ENCODE peak calls at places on chromosomes 5 and 9, in eight cellular contexts. B is ovary; E is Panc1; Q is endodermal cell; Y is CD8-positive, alpha-beta memory T cell; A is upper lobe of right lung; K is gastrocnemius medialis; F is stomach. D is an unnamed sample.

GRCh38 chr5:89996892-89997291 is 412.7 kb downstream of the CETN3 start:
- DNase-seq in E (no peak), A (no peak), K (no peak), Y (no peak), Q (no peak), F (no peak), B (no peak), D (no peak)

GRCh38 chr5:10133830-10134229 is 115.9 kb downstream of the ATPSCKMT start:
- DNase-seq in Y (no peak), F (no peak), K (no peak), A (no peak), B (no peak), Q (peak), E (no peak), D (no peak)

GRCh38 chr9:117394655-117395054 is 20.2 kb downstream of the ASTN2 start:
- DNase-seq in Y (no peak), Q (peak), F (no peak), K (no peak), B (no peak), E (no peak), A (no peak), D (no peak)

GRCh38 chr9:133396952-133397351 is 20.8 kb downstream of the STKLD1 start:
- DNase-seq in Q (peak), B (no peak), Y (no peak), A (no peak), K (no peak), F (no peak), E (no peak), D (no peak)

GRCh38 chr5:154524846-154525245 is 46.8 kb upstream of the HAND1 start:
- DNase-seq in Y (no peak), F (no peak), B (no peak), E (no peak), Q (peak), K (no peak), A (no peak), D (no peak)

GRCh38 chr9:83633260-83633659 is 10.3 kb downstream of the IDNK start:
- DNase-seq in E (no peak), B (no peak), Q (no peak), F (no peak), K (no peak), Y (no peak), A (no peak), D (no peak)

GRCh38 chr5:172194985-172195774 is 1.2 kb downstream of the EFCAB9 start:
- DNase-seq in E (no peak), A (no peak), B (no peak), K (no peak), Y (no peak), Q (peak), F (no peak), D (no peak)

GRCh38 chr5:142109356-142110045 is 922 bp downstream of the NDFIP1 start:
- DNase-seq in B (peak), F (no peak), E (no peak), K (no peak), Y (peak), A (no peak), Q (no peak), D (no peak)

GRCh38 chr9:30796806-30797205 is 1587.6 kb upstream of the ACO1 start:
- DNase-seq in F (no peak), E (no peak), K (no peak), Q (no peak), B (no peak), Y (no peak), A (no peak), D (no peak)

GRCh38 chr5:1867114-1867814 is 15.5 kb downstream of the IRX4 start:
- DNase-seq in Y (no peak), K (no peak), Q (peak), B (no peak), F (no peak), A (no peak), E (no peak), D (no peak)

GRCh38 chr5:135072357-135073247 is 38.6 kb upstream of the PITX1 start:
- DNase-seq in B (no peak), E (no peak), K (no peak), Y (no peak), F (no peak), Q (peak), A (peak), D (no peak)

GRCh38 chr9:133877327-133877726 is 114.8 kb downstream of the VAV2 start:
- DNase-seq in A (no peak), K (no peak), F (no peak), Y (no peak), E (no peak), Q (no peak), B (no peak), D (no peak)

GRCh38 chr5:115818821-115819220 is 2.4 kb upstream of the CDO1 start:
- DNase-seq in Q (no peak), Y (no peak), B (no peak), A (no peak), F (no peak), K (no peak), E (no peak), D (peak)

GRCh38 chr5:143106175-143106574 is 297.3 kb downstream of the NR3C1 start:
- DNase-seq in E (peak), A (no peak), K (peak), Q (no peak), Y (no peak), F (peak), B (peak), D (peak)

DNA sequence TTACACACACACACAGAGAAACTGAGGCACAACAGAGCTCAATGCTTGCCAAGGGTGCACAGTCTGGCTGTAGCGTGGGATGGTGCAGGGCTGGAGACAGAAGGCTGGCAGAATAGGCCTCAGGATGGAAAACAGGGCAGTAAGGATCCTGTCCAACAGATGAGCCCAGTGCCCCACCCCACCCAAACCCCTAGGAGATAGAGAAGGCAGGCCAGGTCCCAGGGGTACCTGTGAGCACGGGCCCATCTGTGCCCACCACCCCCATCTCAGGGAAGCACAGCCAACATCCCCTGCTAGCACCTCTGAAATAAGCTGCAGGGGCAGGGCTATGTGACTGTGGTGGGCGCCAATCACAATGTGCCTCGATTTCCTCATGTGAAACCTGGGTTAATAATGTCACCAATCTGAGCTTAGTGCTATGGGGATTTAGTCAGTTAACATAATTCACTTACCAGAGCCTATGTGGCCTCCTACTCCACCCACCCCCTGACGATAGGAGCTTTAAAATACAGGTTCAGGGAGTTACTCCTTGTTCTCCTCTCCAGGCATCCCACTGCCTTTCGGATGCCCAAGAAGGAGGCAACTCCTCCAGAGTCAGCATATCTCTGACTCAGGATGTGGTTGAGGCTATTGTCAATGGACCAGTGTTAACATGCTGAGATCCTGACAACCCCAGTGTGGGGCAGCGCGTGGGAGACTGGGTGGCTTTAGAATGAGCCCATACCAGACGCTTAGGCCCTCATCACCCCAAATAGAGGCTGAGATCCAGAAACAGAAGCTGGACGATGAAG is 27.6 kb downstream of the BICD2 start:
- DNase-seq in E (no peak), Y (no peak), K (no peak), A (peak), B (no peak), Q (peak), F (no peak), D (no peak)
- H3K27ac ChIP-seq in E (no peak), Y (no peak), K (no peak), A (no peak), B (no peak), Q (no peak), F (no peak), D (no peak)

GRCh38 chr5:34717426-34718327 is 61.5 kb downstream of the RAI14 start:
- DNase-seq in F (no peak), A (no peak), E (peak), K (no peak), Y (no peak), B (no peak), Q (peak), D (no peak)
- H3K27ac ChIP-seq in F (no peak), A (peak), E (no peak), K (no peak), Y (no peak), B (no peak), Q (peak), D (no peak)

GRCh38 chr5:76849767-76850291 is at the start of gene S100Z:
- DNase-seq in B (no peak), E (no peak), K (no peak), A (no peak), F (no peak), Y (no peak), Q (no peak), D (no peak)
- H3K27ac ChIP-seq in B (no peak), E (no peak), K (no peak), A (no peak), F (no peak), Y (no peak), Q (no peak), D (peak)

DNA sequence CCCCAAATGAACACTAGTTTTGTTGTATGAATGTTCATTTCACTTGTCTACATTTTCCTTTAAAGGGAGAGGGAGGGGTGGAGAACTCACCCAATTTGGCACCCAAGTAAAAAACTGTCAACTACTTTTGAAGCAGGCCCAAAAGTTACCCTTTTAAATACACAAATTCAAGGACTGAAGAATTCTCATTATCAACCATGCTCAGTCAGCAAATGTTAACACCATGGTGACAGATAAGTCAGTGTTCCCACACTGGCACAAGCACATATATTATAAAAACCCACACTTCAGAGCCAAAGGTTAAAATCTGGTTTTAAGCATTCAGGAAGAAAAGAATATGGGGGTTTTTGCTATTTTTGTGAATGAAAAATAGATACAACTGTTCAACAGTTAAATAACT is 31.6 kb downstream of the CSNK1A1 start:
- DNase-seq in K (no peak), F (no peak), B (no peak), Y (no peak), A (no peak), Q (no peak), E (no peak), D (no peak)
- H3K27ac ChIP-seq in K (peak), F (no peak), B (no peak), Y (peak), A (no peak), Q (no peak), E (no peak), D (no peak)

DNA sequence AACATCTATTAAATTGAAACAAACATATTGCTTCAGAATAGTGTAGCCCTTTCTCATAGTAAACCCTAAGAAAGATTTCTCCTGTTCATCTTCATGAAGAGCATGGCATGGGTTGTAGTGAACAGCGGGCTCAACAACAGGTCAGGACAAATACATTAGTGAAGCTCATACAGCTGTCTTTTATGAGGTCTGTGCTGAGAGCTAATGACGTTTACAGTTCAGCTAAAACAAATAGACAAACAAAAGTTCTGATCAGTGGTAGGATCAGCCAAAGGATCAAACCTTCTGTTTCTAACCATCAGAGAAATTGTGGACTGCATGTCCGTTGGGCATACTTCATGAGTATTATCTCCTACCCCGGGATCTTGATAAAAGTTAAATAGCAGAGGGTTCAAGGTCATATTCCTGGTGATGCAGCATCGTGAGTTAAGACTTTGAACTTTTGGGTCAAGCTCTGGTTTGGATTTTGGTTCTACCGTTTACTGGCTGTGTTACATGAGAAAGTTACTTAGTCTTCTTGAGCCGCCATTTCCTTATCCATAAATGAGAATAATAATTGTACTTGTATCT is 37.9 kb downstream of the ACO1 start:
- DNase-seq in K (no peak), E (no peak), B (no peak), F (no peak), A (no peak), Y (no peak), Q (no peak), D (no peak)
- H3K27ac ChIP-seq in K (no peak), E (no peak), B (no peak), F (no peak), A (no peak), Y (no peak), Q (no peak), D (no peak)

GRCh38 chr5:81105261-81105877 is 127.8 kb upstream of the CKMT2 start:
- DNase-seq in E (no peak), B (no peak), K (no peak), A (no peak), Y (no peak), F (no peak), Q (no peak), D (no peak)
- H3K27ac ChIP-seq in E (no peak), B (no peak), K (no peak), A (no peak), Y (no peak), F (no peak), Q (no peak), D (no peak)

GRCh38 chr5:132099905-132100304 is 26.3 kb downstream of the CSF2 start:
- DNase-seq in Q (peak), B (no peak), Y (no peak), A (no peak), F (no peak), E (no peak), K (no peak), D (no peak)
- H3K27ac ChIP-seq in Q (no peak), B (no peak), Y (no peak), A (no peak), F (no peak), E (no peak), K (no peak), D (no peak)

DNA sequence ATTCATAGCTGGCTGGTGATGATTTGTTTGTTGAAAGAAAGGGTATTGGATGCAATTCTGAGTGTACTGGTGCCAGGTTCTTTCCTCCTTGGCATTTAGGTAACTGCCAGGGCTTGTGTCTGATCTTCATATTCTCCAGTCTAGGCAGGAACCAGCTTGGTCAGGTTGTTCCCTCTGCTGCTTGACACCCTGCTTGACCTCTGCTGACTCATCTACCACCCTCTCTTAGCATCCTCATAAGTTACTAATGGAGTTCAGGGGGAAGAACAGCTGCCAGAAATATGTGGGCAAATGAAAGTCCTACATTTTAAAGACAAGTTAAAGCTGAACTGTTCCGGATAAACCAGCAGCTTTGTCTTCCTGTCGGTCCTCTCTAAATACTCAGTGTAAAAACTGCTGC is 116.1 kb upstream of the TNC start:
- DNase-seq in K (no peak), E (no peak), B (no peak), Y (no peak), A (no peak), Q (no peak), F (no peak), D (no peak)
- H3K27ac ChIP-seq in K (no peak), E (no peak), B (no peak), Y (no peak), A (no peak), Q (no peak), F (no peak), D (no peak)

GRCh38 chr5:3858524-3858923 is 262.9 kb downstream of the IRX1 start:
- DNase-seq in B (no peak), K (no peak), Q (no peak), A (no peak), E (no peak), Y (no peak), F (no peak), D (no peak)
- H3K27ac ChIP-seq in B (no peak), K (no peak), Q (no peak), A (no peak), E (no peak), Y (no peak), F (no peak), D (no peak)

GRCh38 chr5:56112526-56113121 is 117.9 kb upstream of the IL6ST start:
- DNase-seq in F (no peak), Q (no peak), Y (no peak), E (no peak), A (no peak), K (no peak), B (no peak), D (no peak)
- H3K27ac ChIP-seq in F (no peak), Q (no peak), Y (no peak), E (no peak), A (no peak), K (no peak), B (no peak), D (no peak)